ENCODE peak calls at places on chromosomes 16 and 17, in nine cellular contexts. A is GM23248, P is astrocyte, N is SK-N-SH, M is adipocyte, L is H1, J is IMR-90, E is neuronal stem cell, Y is neural progenitor cell. V is an unnamed sample.

GRCh38 chr17:47223007-47223406 is 13.9 kb downstream of the MYL4 start:
- DNase-seq in A (peak), P (no peak), N (no peak), M (no peak), L (no peak), J (no peak), E (no peak), Y (no peak), V (no peak)

GRCh38 chr17:6439951-6440350 is 4.3 kb upstream of the PIMREG start:
- DNase-seq in A (no peak), P (no peak), N (no peak), M (no peak), L (no peak), J (no peak), E (peak), Y (peak), V (no peak)

GRCh38 chr16:47463771-47464624 is 2.9 kb downstream of the PHKB start:
- DNase-seq in A (no peak), P (no peak), N (peak), M (no peak), L (no peak), J (no peak), E (no peak), Y (peak), V (no peak)

GRCh38 chr16:55222436-55222835 is 101.6 kb upstream of the IRX6 start:
- DNase-seq in A (no peak), P (no peak), N (no peak), M (no peak), L (no peak), J (no peak), E (no peak), Y (no peak), V (no peak)

GRCh38 chr17:48351916-48352332 is 78.1 kb downstream of the SKAP1 start:
- DNase-seq in A (peak), P (peak), N (peak), M (peak), L (no peak), J (peak), E (peak), Y (peak), V (peak)

GRCh38 chr17:21495281-21495680 is 119.1 kb downstream of the KCNJ12 start:
- DNase-seq in A (no peak), P (no peak), N (peak), M (no peak), L (no peak), J (no peak), E (no peak), Y (no peak), V (no peak)

GRCh38 chr17:65595071-65595655 is 33.7 kb upstream of the AXIN2 start:
- DNase-seq in A (no peak), P (no peak), N (no peak), M (peak), L (no peak), J (no peak), E (no peak), Y (no peak), V (no peak)

GRCh38 chr16:77556203-77556602 is 121.4 kb upstream of the ADAMTS18 start:
- DNase-seq in A (no peak), P (peak), N (no peak), M (no peak), L (no peak), J (no peak), E (peak), Y (peak), V (no peak)

GRCh38 chr16:49869731-49870130 is 13.8 kb upstream of the ZNF423 start:
- DNase-seq in A (no peak), P (no peak), N (no peak), M (no peak), L (no peak), J (no peak), E (no peak), Y (no peak), V (no peak)

GRCh38 chr17:44942456-44942855 is 5.1 kb downstream of the KIF18B start:
- DNase-seq in A (no peak), P (no peak), N (peak), M (no peak), L (no peak), J (no peak), E (no peak), Y (no peak), V (no peak)

GRCh38 chr17:1786708-1787107 is 24.8 kb downstream of the SERPINF1 start:
- DNase-seq in A (no peak), P (no peak), N (no peak), M (no peak), L (no peak), J (peak), E (no peak), Y (no peak), V (no peak)

GRCh38 chr16:90020838-90021382 is 1.7 kb upstream of the DBNDD1 start:
- DNase-seq in A (peak), P (peak), N (peak), M (no peak), L (no peak), J (peak), E (no peak), Y (no peak), V (peak)

GRCh38 chr16:535446-536405 is 8.2 kb downstream of the CAPN15 start:
- DNase-seq in A (peak), P (peak), N (no peak), M (peak), L (no peak), J (peak), E (no peak), Y (no peak), V (peak)

GRCh38 chr17:39716073-39716818 is 14.1 kb downstream of the MIEN1 start:
- DNase-seq in A (no peak), P (no peak), N (no peak), M (no peak), L (no peak), J (no peak), E (no peak), Y (no peak), V (no peak)

GRCh38 chr16:5678371-5678770 is 580.8 kb upstream of the EEF2KMT start:
- DNase-seq in A (no peak), P (no peak), N (no peak), M (no peak), L (peak), J (no peak), E (peak), Y (peak), V (no peak)

GRCh38 chr16:54657058-54657708 is 273.5 kb upstream of the IRX5 start:
- DNase-seq in A (peak), P (peak), N (no peak), M (no peak), L (no peak), J (no peak), E (no peak), Y (no peak), V (no peak)

GRCh38 chr16:76278976-76279375 is 1.8 kb downstream of the CNTNAP4 start:
- DNase-seq in A (no peak), P (no peak), N (peak), M (peak), L (no peak), J (no peak), E (no peak), Y (peak), V (peak)

GRCh38 chr16:240559-240958 is 5.9 kb downstream of the FAM234A start:
- DNase-seq in A (no peak), P (no peak), N (no peak), M (no peak), L (no peak), J (no peak), E (no peak), Y (no peak), V (no peak)

GRCh38 chr17:71409712-71410111 is 711.1 kb upstream of the SOX9 start:
- DNase-seq in A (peak), P (peak), N (no peak), M (peak), L (no peak), J (peak), E (no peak), Y (no peak), V (peak)

GRCh38 chr16:19876501-19877059 is 8.1 kb downstream of the GPRC5B start:
- DNase-seq in A (no peak), P (no peak), N (no peak), M (no peak), L (no peak), J (no peak), E (no peak), Y (no peak), V (no peak)

GRCh38 chr16:50742521-50743150 is 750 bp downstream of the CYLD start:
- DNase-seq in A (peak), P (peak), N (no peak), M (peak), L (peak), J (peak), E (no peak), Y (peak), V (peak)

GRCh38 chr17:65137076-65137935 is at the start of gene RGS9:
- DNase-seq in A (peak), P (no peak), N (peak), M (peak), L (peak), J (peak), E (peak), Y (peak), V (peak)

GRCh38 chr17:773467-774319 is 8.4 kb downstream of the GLOD4 start:
- DNase-seq in A (no peak), P (no peak), N (no peak), M (no peak), L (no peak), J (no peak), E (peak), Y (peak), V (no peak)

GRCh38 chr17:9522074-9522473 is 53.5 kb downstream of the STX8 start:
- DNase-seq in A (peak), P (peak), N (peak), M (peak), L (no peak), J (peak), E (peak), Y (peak), V (peak)
- H3K9ac ChIP-seq in A (no peak), P (no peak), N (no peak), M (no peak), L (no peak), J (no peak), E (no peak), Y (no peak), V (no peak)

GRCh38 chr17:78342438-78343098 is 17.3 kb downstream of the SOCS3 start:
- DNase-seq in A (peak), P (peak), N (peak), M (peak), L (no peak), J (peak), E (no peak), Y (no peak), V (peak)

GRCh38 chr17:78340183-78340955 is 19.5 kb downstream of the SOCS3 start:
- DNase-seq in A (peak), P (no peak), N (no peak), M (no peak), L (no peak), J (no peak), E (no peak), Y (no peak), V (no peak)

GRCh38 chr17:78343433-78344201 is 16.3 kb downstream of the SOCS3 start:
- DNase-seq in A (no peak), P (no peak), N (no peak), M (no peak), L (no peak), J (no peak), E (no peak), Y (no peak), V (no peak)

GRCh38 chr17:78343099-78343432 is 16.8 kb downstream of the SOCS3 start:
- DNase-seq in A (peak), P (peak), N (peak), M (peak), L (no peak), J (peak), E (no peak), Y (no peak), V (peak)

GRCh38 chr17:78341559-78342437 is 18.1 kb downstream of the SOCS3 start:
- DNase-seq in A (peak), P (peak), N (peak), M (peak), L (peak), J (peak), E (peak), Y (peak), V (peak)
- H3K9ac ChIP-seq in A (peak), P (peak), N (peak), M (peak), L (no peak), J (peak), E (peak), Y (no peak), V (peak)

DNA sequence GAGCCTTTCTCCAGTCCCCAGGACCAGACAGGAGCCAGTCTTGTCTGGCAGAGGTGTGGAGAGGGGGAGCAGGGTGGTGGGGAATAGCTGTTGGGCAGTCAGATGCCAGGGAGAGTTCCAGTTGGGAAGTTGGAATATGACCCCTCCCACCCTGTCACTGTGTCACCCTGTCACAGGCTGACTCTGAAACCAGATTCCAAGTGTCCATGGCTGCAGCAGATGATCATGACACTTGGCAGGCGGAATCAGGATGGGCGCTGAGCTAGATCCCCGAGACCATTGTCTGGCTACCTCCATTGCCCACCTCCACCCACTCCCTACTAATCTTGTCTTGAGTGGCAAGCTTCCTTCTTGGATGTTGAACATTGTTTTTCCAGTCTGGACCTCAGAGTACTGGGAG is 9.2 kb upstream of the NFATC3 start:
- DNase-seq in A (no peak), P (no peak), N (no peak), M (no peak), L (peak), J (no peak), E (no peak), Y (no peak), V (no peak)
- H3K9ac ChIP-seq in A (no peak), P (no peak), N (no peak), M (no peak), L (no peak), J (no peak), E (no peak), Y (no peak), V (no peak)

GRCh38 chr16:88805887-88806393 is 2.4 kb downstream of the CDT1 start:
- DNase-seq in A (no peak), P (no peak), N (no peak), M (no peak), L (no peak), J (no peak), E (no peak), Y (no peak), V (no peak)

GRCh38 chr16:88806491-88807111 is 3.0 kb downstream of the CDT1 start:
- DNase-seq in A (no peak), P (no peak), N (no peak), M (no peak), L (no peak), J (no peak), E (no peak), Y (no peak), V (no peak)

GRCh38 chr16:88804173-88804551 is 573 bp downstream of the CDT1 start:
- DNase-seq in A (no peak), P (no peak), N (peak), M (no peak), L (no peak), J (no peak), E (no peak), Y (no peak), V (no peak)

GRCh38 chr16:88804552-88805339 is 1.2 kb downstream of the CDT1 start:
- DNase-seq in A (peak), P (no peak), N (peak), M (peak), L (no peak), J (no peak), E (no peak), Y (no peak), V (no peak)

GRCh38 chr16:88805340-88805715 is 1.7 kb downstream of the CDT1 start:
- DNase-seq in A (no peak), P (no peak), N (no peak), M (no peak), L (no peak), J (no peak), E (no peak), Y (no peak), V (no peak)
- H3K9ac ChIP-seq in A (peak), P (no peak), N (no peak), M (peak), L (no peak), J (peak), E (peak), Y (no peak), V (no peak)

V was measured in fibroblast of lung.